ENCODE peak calls at places on chromosomes 7 and 10, in nine cellular contexts. Y is adrenal gland; U is Caco-2; T is CD8-positive, alpha-beta T cell; M is foreskin fibroblast; X is nephron progenitor cell; K is A549; P is astrocyte of the hippocampus; W is HCEC 1CT. G is an unnamed sample.

GRCh38 chr10:133278577-133279265 is 2.1 kb upstream of the ADAM8 start:
- DNase-seq in K (no peak), M (peak; percentile 36), T (peak; percentile 51), P (peak; percentile 82), U (peak; percentile 80), Y (no peak), X (peak; percentile 46), W (peak; percentile 41), G (peak; percentile 86)

GRCh38 chr10:130769146-130770017 is 542.1 kb downstream of the TCERG1L start:
- DNase-seq in Y (no peak), W (no peak), X (no peak), U (no peak), K (no peak), T (no peak), P (no peak), M (no peak), G (no peak)

GRCh38 chr10:78045237-78045636 is 11.6 kb downstream of the RPS24 start:
- DNase-seq in U (no peak), M (no peak), Y (no peak), K (no peak), P (no peak), T (no peak), X (no peak), W (no peak), G (peak; percentile 82)

GRCh38 chr7:44313621-44314031 is 11.8 kb downstream of the CAMK2B start:
- DNase-seq in T (no peak), Y (no peak), W (no peak), P (no peak), K (no peak), X (no peak), M (no peak), U (no peak), G (no peak)

GRCh38 chr10:113454341-113455061 is 98.4 kb upstream of the HABP2 start:
- DNase-seq in Y (peak; percentile 34), W (peak; percentile 11), X (peak; percentile 61), K (peak; percentile 44), M (peak; percentile 6), U (peak; percentile 58), P (peak; percentile 61), T (no peak), G (peak; percentile 34)

GRCh38 chr7:139702811-139703467 is 74.9 kb downstream of the HIPK2 start:
- DNase-seq in M (no peak), U (no peak), W (no peak), Y (no peak), P (no peak), X (no peak), K (no peak), T (no peak), G (peak; percentile 96)

GRCh38 chr7:134686782-134687181 is 40.1 kb downstream of the BPGM start:
- DNase-seq in U (no peak), M (no peak), W (peak; percentile 45), X (no peak), K (peak; percentile 38), P (peak; percentile 48), Y (no peak), T (no peak), G (no peak)

GRCh38 chr10:123043409-123043925 is 34.7 kb downstream of the ACADSB start:
- DNase-seq in U (peak; percentile 76), W (peak; percentile 66), T (peak; percentile 11), X (peak; percentile 58), Y (peak; percentile 26), P (peak; percentile 77), M (peak; percentile 45), K (peak; percentile 78), G (peak; percentile 84)

GRCh38 chr10:97168645-97169044 is 17.1 kb downstream of the SLIT1 start:
- DNase-seq in Y (no peak), P (no peak), T (no peak), X (no peak), U (no peak), K (no peak), M (no peak), W (no peak), G (no peak)

G was measured in GM12865.